ENCODE peak calls at places on chromosomes 12 and 14, in eight cellular contexts. Q is uterus; O is activated CD4-positive, alpha-beta T cell treated with anti-CD3 and anti-CD28 coated beads for 4 hours; J is brain microvascular endothelial cell; W is fibroblast of the conjunctiva; K is Right ventricle myocardium superior; U is aorta; S is HTR-8/SVneo. H is an unnamed sample.

GRCh38 chr12:2743478-2743877 is 51.3 kb upstream of the FKBP4 start:
- DNase-seq in U (no peak), W (no peak), Q (no peak), J (no peak), K (no peak), S (no peak), O (no peak), H (no peak)

GRCh38 chr12:122023339-122024131 is 1.9 kb downstream of the BCL7A start:
- DNase-seq in O (no peak), K (peak; percentile 82), J (peak; percentile 35), S (peak; percentile 50), W (peak; percentile 28), U (peak; percentile 82), Q (peak; percentile 70), H (no peak)

GRCh38 chr12:117507547-117507946 is 146.1 kb upstream of the NOS1 start:
- DNase-seq in U (no peak), K (no peak), S (no peak), J (no peak), W (no peak), Q (no peak), O (no peak), H (no peak)

GRCh38 chr12:49195734-49196133 is 6.9 kb upstream of the TUBA1A start:
- DNase-seq in K (no peak), O (no peak), U (no peak), W (no peak), S (no peak), Q (no peak), J (no peak), H (no peak)

GRCh38 chr12:13836116-13836515 is 145.3 kb downstream of the GRIN2B start:
- DNase-seq in J (no peak), Q (no peak), W (no peak), S (no peak), K (no peak), U (no peak), O (no peak), H (no peak)

GRCh38 chr14:102945346-102946130 is 23.1 kb downstream of the AMN start:
- DNase-seq in W (no peak), J (no peak), Q (no peak), U (peak; percentile 27), K (peak; percentile 31), O (no peak), S (no peak), H (no peak)

GRCh38 chr14:49405291-49405690 is 180.9 kb downstream of the RPS29 start:
- DNase-seq in Q (no peak), U (no peak), S (no peak), O (no peak), W (peak; percentile 8), K (no peak), J (peak; percentile 91), H (no peak)

GRCh38 chr14:85607571-85608219 is 77.8 kb downstream of the FLRT2 start:
- DNase-seq in S (no peak), O (no peak), U (no peak), W (peak; percentile 45), Q (no peak), J (peak; percentile 69), K (no peak), H (no peak)

GRCh38 chr12:101957251-101957650 is 79.9 kb downstream of the DRAM1 start:
- DNase-seq in U (no peak), J (no peak), K (no peak), S (no peak), W (peak; percentile 36), O (no peak), Q (no peak), H (no peak)

GRCh38 chr14:106185837-106186233 is 659.5 kb downstream of the TMEM121 start:
- DNase-seq in S (no peak), O (peak; percentile 63), W (no peak), U (no peak), J (no peak), K (no peak), Q (no peak), H (no peak)

GRCh38 chr12:66191547-66192126 is 2.6 kb downstream of the IRAK3 start:
- DNase-seq in J (no peak), S (no peak), Q (no peak), W (no peak), U (no peak), O (no peak), K (no peak), H (no peak)

GRCh38 chr12:106274575-106275081 is 26.8 kb upstream of the CKAP4 start:
- DNase-seq in O (no peak), S (no peak), K (no peak), U (no peak), Q (no peak), W (no peak), J (no peak), H (no peak)

GRCh38 chr12:47840571-47840970 is 20.9 kb upstream of the HDAC7 start:
- DNase-seq in U (no peak), K (no peak), S (no peak), J (no peak), Q (no peak), W (no peak), O (no peak), H (no peak)

GRCh38 chr12:13788626-13789025 is 192.8 kb downstream of the GRIN2B start:
- DNase-seq in W (no peak), K (no peak), O (no peak), U (no peak), Q (no peak), J (no peak), S (no peak), H (no peak)

GRCh38 chr12:49651855-49652254 is 28.5 kb downstream of the PRPF40B start:
- DNase-seq in W (no peak), J (no peak), O (no peak), U (no peak), K (no peak), Q (no peak), S (no peak), H (no peak)

GRCh38 chr14:90475298-90475697 is 78.5 kb downstream of the CALM1 start:
- DNase-seq in O (no peak), Q (no peak), U (no peak), J (no peak), W (no peak), K (no peak), S (no peak), H (no peak)

GRCh38 chr12:40224439-40225291 is at the start of gene LRRK2:
- DNase-seq in S (peak; percentile 12), U (peak; percentile 93), O (peak; percentile 41), Q (peak; percentile 84), K (peak; percentile 92), J (peak; percentile 1), W (peak; percentile 62), H (peak; percentile 9)

GRCh38 chr12:78185109-78185508 is 354.4 kb downstream of the NAV3 start:
- DNase-seq in J (no peak), S (no peak), W (no peak), U (no peak), Q (no peak), K (no peak), O (no peak), H (no peak)

GRCh38 chr12:46187023-46187422 is 81.8 kb downstream of the SLC38A1 start:
- DNase-seq in W (peak; percentile 55), Q (peak; percentile 34), S (no peak), O (no peak), J (peak; percentile 59), K (peak; percentile 43), U (no peak), H (no peak)

GRCh38 chr12:55931317-55931779 is 386 bp downstream of the DGKA start:
- DNase-seq in Q (peak; percentile 36), O (no peak), W (no peak), K (no peak), J (no peak), S (no peak), U (no peak), H (no peak)

GRCh38 chr14:78170203-78170602 is at the start of gene NRXN3:
- DNase-seq in K (no peak), J (no peak), S (no peak), Q (no peak), O (no peak), W (no peak), U (no peak), H (peak; percentile 50)

GRCh38 chr12:120361506-120362208 is 7.3 kb downstream of the MSI1 start:
- DNase-seq in U (peak; percentile 60), O (no peak), S (no peak), Q (peak; percentile 62), W (peak; percentile 68), K (peak; percentile 75), J (peak; percentile 67), H (peak; percentile 96)

GRCh38 chr12:132404956-132405741 is 75.8 kb upstream of the GALNT9 start:
- DNase-seq in J (no peak), W (no peak), S (no peak), U (peak; percentile 39), K (peak; percentile 16), Q (no peak), O (no peak), H (no peak)

GRCh38 chr12:122006186-122006926 is 15.3 kb upstream of the BCL7A start:
- DNase-seq in O (no peak), J (no peak), K (no peak), Q (no peak), W (no peak), U (peak; percentile 36), S (no peak), H (no peak)

GRCh38 chr12:110927545-110927944 is 7.2 kb upstream of the MYL2 start:
- DNase-seq in K (no peak), J (no peak), Q (no peak), W (no peak), O (no peak), U (no peak), S (no peak), H (no peak)

GRCh38 chr12:122646568-122647220 is 56.5 kb downstream of the HCAR2 start:
- DNase-seq in U (peak; percentile 57), K (no peak), J (peak; percentile 70), S (peak; percentile 49), O (peak; percentile 64), Q (no peak), W (peak; percentile 73), H (no peak)

GRCh38 chr12:122934722-122935121 is 31.5 kb downstream of the ABCB9 start:
- DNase-seq in O (no peak), S (no peak), Q (no peak), U (no peak), J (no peak), K (no peak), W (no peak), H (no peak)

GRCh38 chr14:33737446-33737845 is 213.4 kb downstream of the EGLN3 start:
- DNase-seq in Q (no peak), O (no peak), J (peak; percentile 18), W (no peak), S (peak; percentile 7), K (no peak), U (no peak), H (no peak)

GRCh38 chr12:117045998-117046374 is 53.2 kb downstream of the TESC start:
- DNase-seq in Q (no peak), W (no peak), O (no peak), J (no peak), U (no peak), S (no peak), K (no peak), H (no peak)

GRCh38 chr12:99609455-99610181 is 37.9 kb upstream of the GARIN6 start:
- DNase-seq in O (no peak), Q (no peak), W (no peak), K (no peak), S (no peak), J (no peak), U (no peak), H (peak; percentile 62)

GRCh38 chr14:22332671-22333407 is 256.2 kb downstream of the DAD1 start:
- DNase-seq in J (no peak), U (no peak), Q (no peak), O (no peak), K (no peak), S (no peak), W (no peak), H (no peak)

GRCh38 chr12:96399081-96399918 is 939 bp downstream of the CDK17 start:
- DNase-seq in O (peak; percentile 90), Q (peak; percentile 84), U (peak; percentile 84), S (peak; percentile 45), J (peak; percentile 55), W (no peak), K (peak; percentile 86), H (no peak)

GRCh38 chr12:22990501-22990900 is 365.5 kb downstream of the ETNK1 start:
- DNase-seq in W (no peak), Q (no peak), U (no peak), J (no peak), K (no peak), O (no peak), S (no peak), H (no peak)

GRCh38 chr12:64273527-64274403 is 51.7 kb upstream of the KICS2 start:
- DNase-seq in U (no peak), J (peak; percentile 12), Q (no peak), W (no peak), K (no peak), O (no peak), S (peak; percentile 28), H (peak; percentile 27)

H was measured in NT2/D1.